ENCODE peak calls at places on chromosomes 16 and 17, in four cellular contexts. P, Z, H and B are unnamed samples.

GRCh38 chr17:46003907-46004748 is 5.1 kb downstream of the STH start:
- DNase-seq in P (peak), Z (no peak), H (peak), B (peak)

GRCh38 chr16:17633146-17633966 is 162.6 kb upstream of the XYLT1 start:
- DNase-seq in P (peak), Z (peak), H (no peak), B (peak)

GRCh38 chr16:23979426-23979825 is 143.6 kb downstream of the PRKCB start:
- DNase-seq in P (no peak), Z (no peak), H (no peak), B (no peak)

GRCh38 chr16:31301708-31302400 is 42.1 kb downstream of the ITGAM start:
- DNase-seq in P (no peak), Z (peak), H (no peak), B (peak)

GRCh38 chr17:73786286-73786743 is 142.1 kb upstream of the SDK2 start:
- DNase-seq in P (no peak), Z (no peak), H (no peak), B (peak)

GRCh38 chr16:4347765-4348509 is 3.2 kb downstream of the PAM16 start:
- DNase-seq in P (no peak), Z (no peak), H (no peak), B (no peak)

GRCh38 chr17:21252875-21253645 is at the start of gene NATD1:
- DNase-seq in P (peak), Z (peak), H (peak), B (peak)

GRCh38 chr17:38898291-38898679 is 27.1 kb upstream of the LASP1NB start:
- DNase-seq in P (no peak), Z (no peak), H (no peak), B (no peak)

GRCh38 chr17:29590979-29591736 is 1.7 kb upstream of the GIT1 start:
- DNase-seq in P (peak), Z (peak), H (peak), B (peak)

GRCh38 chr17:50396261-50397110 is 837 bp downstream of the LRRC59 start:
- DNase-seq in P (peak), Z (peak), H (peak), B (peak)

GRCh38 chr16:51666074-51666473 is 515.0 kb upstream of the SALL1 start:
- DNase-seq in P (peak), Z (no peak), H (no peak), B (no peak)

GRCh38 chr16:9258423-9259051 is 167.1 kb downstream of the HAPSTR1 start:
- DNase-seq in P (peak), Z (peak), H (peak), B (peak)

GRCh38 chr17:49527927-49528651 is 33.0 kb downstream of the NGFR start:
- DNase-seq in P (no peak), Z (no peak), H (no peak), B (peak)

GRCh38 chr17:69947027-69947759 is 127.8 kb upstream of the KCNJ16 start:
- DNase-seq in P (peak), Z (no peak), H (no peak), B (no peak)

GRCh38 chr16:89571636-89572035 is 3.9 kb upstream of the CPNE7 start:
- DNase-seq in P (no peak), Z (no peak), H (no peak), B (no peak)

GRCh38 chr16:81767987-81768592 is 11.0 kb upstream of the PLCG2 start:
- DNase-seq in P (no peak), Z (no peak), H (peak), B (peak)

GRCh38 chr17:57870283-57870635 is 20.4 kb upstream of the MRPS23 start:
- DNase-seq in P (peak), Z (no peak), H (no peak), B (no peak)

GRCh38 chr17:17728550-17729251 is 47.4 kb downstream of the RAI1 start:
- DNase-seq in P (peak), Z (no peak), H (no peak), B (no peak)

GRCh38 chr17:12737740-12738469 is 51.4 kb upstream of the ARHGAP44 start:
- DNase-seq in P (peak), Z (no peak), H (no peak), B (no peak)

GRCh38 chr16:54588026-54588425 is 301.4 kb upstream of the IRX3 start:
- DNase-seq in P (no peak), Z (no peak), H (no peak), B (no peak)

GRCh38 chr16:15599303-15600070 is 43.5 kb downstream of the MARF1 start:
- DNase-seq in P (no peak), Z (peak), H (no peak), B (no peak)

GRCh38 chr16:3328643-3329042 is 23.3 kb downstream of the ZNF75A start:
- DNase-seq in P (no peak), Z (no peak), H (no peak), B (no peak)

GRCh38 chr16:17343028-17343427 is 127.7 kb downstream of the XYLT1 start:
- DNase-seq in P (no peak), Z (no peak), H (no peak), B (no peak)

GRCh38 chr17:77450742-77451270 is 310.0 kb downstream of the SEC14L1 start:
- DNase-seq in P (no peak), Z (no peak), H (no peak), B (no peak)

GRCh38 chr17:55175788-55176425 is 88.9 kb upstream of the HLF start:
- DNase-seq in P (no peak), Z (no peak), H (no peak), B (no peak)

GRCh38 chr17:51997723-51998122 is 160.8 kb downstream of the CA10 start:
- DNase-seq in P (no peak), Z (no peak), H (no peak), B (peak)

GRCh38 chr17:58615768-58616659 is 75.8 kb downstream of the TEX14 start:
- DNase-seq in P (no peak), Z (no peak), H (no peak), B (no peak)

GRCh38 chr17:58084317-58084981 is 1.2 kb downstream of the DYNLL2 start:
- DNase-seq in P (peak), Z (peak), H (peak), B (peak)

GRCh38 chr17:30717290-30718098 is 107.0 kb downstream of the CRLF3 start:
- DNase-seq in P (no peak), Z (no peak), H (no peak), B (no peak)

GRCh38 chr16:55624696-55625095 is 31.1 kb upstream of the SLC6A2 start:
- DNase-seq in P (no peak), Z (no peak), H (no peak), B (no peak)

GRCh38 chr16:55622302-55622701 is 33.5 kb upstream of the SLC6A2 start:
- DNase-seq in P (no peak), Z (no peak), H (no peak), B (no peak)

GRCh38 chr16:55623640-55624039 is 32.1 kb upstream of the SLC6A2 start:
- DNase-seq in P (no peak), Z (no peak), H (no peak), B (no peak)

GRCh38 chr16:55621771-55622170 is 34.0 kb upstream of the SLC6A2 start:
- DNase-seq in P (no peak), Z (no peak), H (peak), B (no peak)

GRCh38 chr16:55622930-55623561 is 32.7 kb upstream of the SLC6A2 start:
- DNase-seq in P (no peak), Z (no peak), H (peak), B (peak)
- TF ChIP-seq CTCF in P (no peak), Z (peak), H (no peak), B (peak)

GRCh38 chr16:682493-683395 is 1.4 kb downstream of the JMJD8 start:
- DNase-seq in P (no peak), Z (no peak), H (no peak), B (no peak)

GRCh38 chr16:680625-680945 is 375 bp downstream of the STUB1 start:
- DNase-seq in P (no peak), Z (no peak), H (no peak), B (no peak)

GRCh38 chr16:681746-682427 is 1.7 kb downstream of the STUB1 start:
- DNase-seq in P (peak), Z (no peak), H (no peak), B (no peak)

GRCh38 chr16:679808-680624 is at the start of gene STUB1:
- DNase-seq in P (peak), Z (peak), H (peak), B (peak)

DNA sequence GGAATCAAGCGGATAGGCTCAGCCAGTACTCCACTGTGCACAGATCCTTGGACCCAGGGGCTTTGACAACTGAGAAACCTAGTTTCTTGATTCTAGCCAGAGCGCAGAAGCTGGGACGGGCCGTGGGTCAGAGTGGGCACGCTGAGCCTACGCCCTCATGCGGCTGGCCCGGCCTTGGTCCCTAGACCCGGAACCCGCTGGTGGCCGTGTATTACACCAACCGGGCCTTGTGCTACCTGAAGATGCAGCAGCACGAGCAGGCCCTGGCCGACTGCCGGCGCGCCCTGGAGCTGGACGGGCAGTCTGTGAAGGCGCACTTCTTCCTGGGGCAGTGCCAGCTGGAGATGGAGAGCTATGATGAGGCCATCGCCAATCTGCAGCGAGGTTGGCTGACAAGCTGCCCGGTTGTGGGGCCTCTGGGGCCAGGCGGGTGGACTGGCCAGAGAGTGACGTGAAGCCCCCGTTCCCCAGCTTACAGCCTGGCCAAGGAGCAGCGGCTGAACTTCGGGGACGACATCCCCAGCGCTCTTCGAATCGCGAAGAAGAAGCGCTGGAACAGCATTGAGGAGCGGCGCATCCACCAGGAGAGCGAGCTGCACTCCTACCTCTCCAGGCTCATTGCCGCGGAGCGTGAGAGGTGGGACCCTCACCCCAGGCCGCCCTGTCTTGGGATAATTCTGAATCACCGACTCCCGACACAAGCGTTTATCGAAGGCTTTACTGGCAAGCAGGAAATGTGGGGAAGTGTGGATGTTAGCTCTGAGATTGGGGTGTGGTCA is 946 bp downstream of the STUB1 start:
- DNase-seq in P (peak), Z (peak), H (peak), B (peak)
- TF ChIP-seq CTCF in P (peak), Z (peak), H (no peak), B (peak)

GRCh38 chr16:58515125-58515870 is at the start of gene SETD6:
- DNase-seq in P (peak), Z (peak), H (peak), B (peak)
- TF ChIP-seq CTCF in P (peak), Z (no peak), H (peak), B (no peak)

DNA sequence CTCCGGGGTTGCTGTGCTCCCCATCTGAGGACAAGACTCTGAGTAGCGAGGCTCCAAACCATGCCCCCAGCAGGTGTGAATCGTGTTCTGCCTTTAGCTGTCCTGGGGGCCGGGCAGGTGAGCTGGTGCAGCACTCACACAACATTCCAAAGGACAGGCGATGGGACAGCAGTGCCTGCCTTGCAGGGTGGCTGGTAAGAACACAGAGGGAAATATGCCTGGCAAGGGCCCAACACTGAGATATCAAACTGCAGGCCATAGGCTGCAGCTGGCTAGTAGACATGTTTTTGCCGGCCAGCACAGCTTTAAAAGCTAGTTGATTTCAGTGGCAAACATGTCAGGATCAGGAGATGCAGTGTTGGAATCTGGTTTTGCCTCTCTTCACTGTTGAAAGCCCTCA is 23.6 kb downstream of the CLEC16A start:
- DNase-seq in P (no peak), Z (no peak), H (peak), B (no peak)
- TF ChIP-seq CTCF in P (no peak), Z (no peak), H (no peak), B (no peak)

GRCh38 chr17:79301469-79301868 is 226.8 kb downstream of the ENGASE start:
- DNase-seq in P (no peak), Z (no peak), H (no peak), B (no peak)
- TF ChIP-seq CTCF in P (no peak), Z (no peak), H (no peak), B (no peak)